ENCODE peak calls at places on chromosome 18, in ten cellular contexts. F, M, X, Q, E, O, W, S, Y and N are unnamed samples.

GRCh38 chr18:44238449-44238848 is 442.2 kb upstream of the SETBP1 start:
- DNase-seq in W (peak; percentile 40), F (no peak), X (no peak), E (no peak), S (no peak), M (peak; percentile 21), Q (no peak), Y (no peak), O (no peak), N (no peak)

GRCh38 chr18:49380812-49381211 is 79.6 kb downstream of the DYM start:
- DNase-seq in M (no peak), S (no peak), O (no peak), Y (no peak), F (no peak), E (no peak), X (no peak), Q (no peak), W (no peak), N (no peak)

GRCh38 chr18:23710068-23710527 is 20.8 kb downstream of the LAMA3 start:
- DNase-seq in S (no peak), O (no peak), E (no peak), Y (peak; percentile 47), W (peak; percentile 83), F (no peak), X (no peak), M (peak; percentile 69), Q (no peak), N (no peak)

GRCh38 chr18:7584646-7585271 is 17.6 kb downstream of the PTPRM start:
- DNase-seq in Q (no peak), Y (no peak), E (no peak), M (no peak), F (no peak), W (no peak), X (no peak), O (no peak), S (no peak), N (no peak)

GRCh38 chr18:6052449-6052913 is 157.2 kb upstream of the TMEM200C start:
- DNase-seq in Q (no peak), O (no peak), E (no peak), W (no peak), F (no peak), Y (no peak), X (no peak), S (no peak), M (no peak), N (no peak)

GRCh38 chr18:56709463-56709862 is 58.3 kb downstream of the WDR7 start:
- DNase-seq in M (peak; percentile 88), Y (peak; percentile 57), Q (peak; percentile 2), W (peak; percentile 95), F (peak; percentile 39), X (no peak), S (peak; percentile 51), E (no peak), O (no peak), N (peak; percentile 38)

GRCh38 chr18:78922856-78923255 is 56.8 kb upstream of the SALL3 start:
- DNase-seq in Y (no peak), S (no peak), X (no peak), Q (no peak), M (no peak), W (no peak), O (no peak), F (no peak), E (no peak), N (no peak)

GRCh38 chr18:12278765-12279682 is 24.9 kb downstream of the CIDEA start:
- DNase-seq in W (peak; percentile 93), S (no peak), O (no peak), F (peak; percentile 84), Q (no peak), Y (no peak), E (peak; percentile 68), X (peak; percentile 88), M (peak; percentile 80), N (no peak)

GRCh38 chr18:70559446-70559845 is 270.6 kb downstream of the SOCS6 start:
- DNase-seq in X (no peak), F (no peak), O (no peak), Y (no peak), E (no peak), M (no peak), S (no peak), W (no peak), Q (no peak), N (peak; percentile 3)